ENCODE peak calls at places on chromosomes 6 and 20, in four cellular contexts. One of them, this sample, is unnamed.

GRCh38 chr6:1047926-1048595 is 263.8 kb upstream of the FOXQ1 start:
- DNase-seq in H1: no peak
- DNase-seq in HCT116: no peak
- DNase-seq in K562: no peak
- DNase-seq in this sample: no peak

GRCh38 chr6:14440215-14440890 is 322.8 kb downstream of the CD83 start:
- DNase-seq in K562: no peak
- DNase-seq in HCT116: no peak
- DNase-seq in H1: no peak
- DNase-seq in this sample: no peak

GRCh38 chr20:59190509-59190908 is 26.9 kb downstream of the ZNF831 start:
- DNase-seq in K562: no peak
- DNase-seq in H1: no peak
- DNase-seq in HCT116: no peak
- DNase-seq in this sample: no peak

GRCh38 chr6:107115695-107116327 is 496 bp upstream of the BEND3 start:
- DNase-seq in HCT116: no peak
- DNase-seq in K562: peak
- DNase-seq in H1: peak
- DNase-seq in this sample: peak

GRCh38 chr20:41094656-41095055 is 42.7 kb upstream of the PLCG1 start:
- DNase-seq in H1: no peak
- DNase-seq in HCT116: no peak
- DNase-seq in K562: no peak
- DNase-seq in this sample: no peak

GRCh38 chr20:51569815-51570741 is 27.6 kb upstream of the NFATC2 start:
- DNase-seq in HCT116: no peak
- DNase-seq in H1: no peak
- DNase-seq in K562: no peak
- DNase-seq in this sample: peak

GRCh38 chr20:57611605-57612311 is 8.5 kb downstream of the ZBP1 start:
- DNase-seq in K562: no peak
- DNase-seq in H1: no peak
- DNase-seq in HCT116: no peak
- DNase-seq in this sample: no peak

GRCh38 chr20:58945967-58946631 is 35.0 kb upstream of the NELFCD start:
- DNase-seq in H1: no peak
- DNase-seq in K562: no peak
- DNase-seq in HCT116: no peak
- DNase-seq in this sample: no peak

GRCh38 chr6:27205375-27206278 is 41.9 kb upstream of the PRSS16 start:
- DNase-seq in HCT116: no peak
- DNase-seq in K562: peak
- DNase-seq in H1: no peak
- DNase-seq in this sample: no peak

GRCh38 chr6:113645986-113646385 is 211.2 kb upstream of the MARCKS start:
- DNase-seq in K562: no peak
- DNase-seq in HCT116: no peak
- DNase-seq in H1: no peak
- DNase-seq in this sample: no peak

GRCh38 chr20:62426678-62427077 is 661 bp downstream of the RBBP8NL start:
- DNase-seq in K562: no peak
- DNase-seq in H1: peak
- DNase-seq in HCT116: no peak
- DNase-seq in this sample: no peak

GRCh38 chr6:137890983-137891537 is 24.0 kb downstream of the TNFAIP3 start:
- DNase-seq in HCT116: no peak
- DNase-seq in H1: no peak
- DNase-seq in K562: no peak
- DNase-seq in this sample: no peak

GRCh38 chr6:137892271-137892708 is 25.2 kb downstream of the TNFAIP3 start:
- DNase-seq in K562: no peak
- DNase-seq in H1: no peak
- DNase-seq in HCT116: no peak
- DNase-seq in this sample: no peak

GRCh38 chr6:137896647-137897046 is 29.6 kb downstream of the TNFAIP3 start:
- DNase-seq in K562: no peak
- DNase-seq in H1: no peak
- DNase-seq in HCT116: no peak
- DNase-seq in this sample: no peak

GRCh38 chr6:137893726-137894125 is 26.7 kb downstream of the TNFAIP3 start:
- DNase-seq in H1: no peak
- DNase-seq in HCT116: no peak
- DNase-seq in K562: no peak
- DNase-seq in this sample: no peak

GRCh38 chr6:137894779-137895385 is 27.8 kb downstream of the TNFAIP3 start:
- DNase-seq in K562: no peak
- DNase-seq in HCT116: no peak
- DNase-seq in H1: no peak
- DNase-seq in this sample: no peak
- TF ChIP-seq FOSL1 in K562: no peak
- TF ChIP-seq FOSL1 in HCT116: peak
- TF ChIP-seq FOSL1 in H1: no peak
- TF ChIP-seq FOSL1 in this sample: no peak

DNA sequence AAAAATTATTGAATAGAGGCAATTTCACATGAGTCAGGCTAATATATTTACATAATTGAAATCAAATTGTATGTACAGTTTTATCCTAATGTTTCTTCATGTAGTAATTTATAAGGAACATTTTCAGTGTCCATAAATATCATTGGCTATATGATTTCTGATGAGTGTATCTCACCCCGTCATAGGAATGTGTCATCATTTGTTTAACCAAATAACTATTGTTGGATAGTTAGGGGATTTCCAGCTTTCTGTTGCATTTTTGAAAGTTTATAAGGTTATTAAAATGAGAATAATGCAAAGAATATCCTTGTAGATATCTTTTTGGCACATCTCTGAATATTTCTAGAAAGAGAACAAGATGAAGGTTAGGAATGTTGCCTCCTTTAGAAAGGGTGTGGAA is 39.0 kb downstream of the SYTL3 start:
- DNase-seq in K562: no peak
- DNase-seq in H1: no peak
- DNase-seq in HCT116: no peak
- DNase-seq in this sample: no peak
- TF ChIP-seq FOSL1 in K562: no peak
- TF ChIP-seq FOSL1 in H1: no peak
- TF ChIP-seq FOSL1 in HCT116: no peak
- TF ChIP-seq FOSL1 in this sample: no peak

DNA sequence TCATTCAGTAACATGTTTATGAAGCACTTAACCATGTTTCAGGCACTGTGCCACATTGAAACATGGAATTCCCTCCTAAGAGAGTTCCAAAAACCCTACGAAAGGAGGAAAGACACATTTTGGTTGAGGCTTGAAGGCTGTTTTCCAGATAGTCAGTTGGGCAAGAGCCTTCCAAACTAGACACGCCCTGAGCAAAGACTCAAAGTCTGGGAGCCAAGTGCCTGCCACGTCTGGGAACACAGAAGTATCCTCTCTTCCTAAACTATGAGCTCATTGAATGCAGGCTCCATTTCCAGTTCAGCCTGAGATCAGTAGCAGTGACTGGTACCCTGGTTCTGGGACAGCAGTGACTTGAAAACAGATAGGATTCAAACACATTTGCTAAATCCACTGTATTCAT is 74.5 kb upstream of the FAM8A1 start:
- DNase-seq in H1: no peak
- DNase-seq in HCT116: no peak
- DNase-seq in K562: no peak
- DNase-seq in this sample: no peak
- TF ChIP-seq FOSL1 in H1: no peak
- TF ChIP-seq FOSL1 in HCT116: no peak
- TF ChIP-seq FOSL1 in K562: no peak
- TF ChIP-seq FOSL1 in this sample: no peak

GRCh38 chr6:124432632-124433031 is 529.6 kb upstream of the RNF217 start:
- DNase-seq in HCT116: no peak
- DNase-seq in H1: no peak
- DNase-seq in K562: no peak
- DNase-seq in this sample: no peak
- TF ChIP-seq FOSL1 in HCT116: no peak
- TF ChIP-seq FOSL1 in H1: no peak
- TF ChIP-seq FOSL1 in K562: no peak
- TF ChIP-seq FOSL1 in this sample: no peak

GRCh38 chr6:54266400-54266923 is 41.8 kb upstream of the TINAG start:
- DNase-seq in K562: no peak
- DNase-seq in H1: no peak
- DNase-seq in HCT116: no peak
- DNase-seq in this sample: no peak
- TF ChIP-seq FOSL1 in K562: no peak
- TF ChIP-seq FOSL1 in H1: no peak
- TF ChIP-seq FOSL1 in HCT116: no peak
- TF ChIP-seq FOSL1 in this sample: no peak

GRCh38 chr6:39449022-39449421 is 126.5 kb upstream of the KCNK16 start:
- DNase-seq in K562: no peak
- DNase-seq in H1: no peak
- DNase-seq in HCT116: no peak
- DNase-seq in this sample: no peak

GRCh38 chr6:39445667-39446066 is 123.2 kb upstream of the KCNK16 start:
- DNase-seq in K562: no peak
- DNase-seq in H1: peak
- DNase-seq in HCT116: no peak
- DNase-seq in this sample: no peak

GRCh38 chr6:39444479-39445019 is 122.0 kb upstream of the KCNK16 start:
- DNase-seq in K562: no peak
- DNase-seq in H1: peak
- DNase-seq in HCT116: no peak
- DNase-seq in this sample: no peak

GRCh38 chr6:39451831-39452230 is 129.3 kb upstream of the KCNK16 start:
- DNase-seq in K562: peak
- DNase-seq in H1: peak
- DNase-seq in HCT116: peak
- DNase-seq in this sample: no peak

GRCh38 chr6:39446909-39447308 is 124.4 kb upstream of the KCNK16 start:
- DNase-seq in H1: no peak
- DNase-seq in K562: no peak
- DNase-seq in HCT116: no peak
- DNase-seq in this sample: no peak
- TF ChIP-seq FOSL1 in H1: no peak
- TF ChIP-seq FOSL1 in K562: no peak
- TF ChIP-seq FOSL1 in HCT116: no peak
- TF ChIP-seq FOSL1 in this sample: no peak

This sample was measured in HepG2.